ENCODE peak calls at places on chromosomes 12 and 14, in five cellular contexts. X, Y, Q, C and T are unnamed samples. For H3K4me1 and H3K36me3, the result is how much of the 10 kb centered on the place peaks cover.

GRCh38 chr14:26729851-26730250 is 132.0 kb upstream of the NOVA1 start:
- DNase-seq in Y (peak), X (no peak), C (no peak), Q (no peak), T (no peak)

GRCh38 chr12:74641694-74642093 is 104.1 kb downstream of the ATXN7L3B start:
- DNase-seq in Q (no peak), Y (no peak), X (no peak), C (no peak), T (no peak)

GRCh38 chr12:5554711-5555110 is 122.8 kb downstream of the NTF3 start:
- DNase-seq in C (no peak), Y (peak), X (no peak), Q (no peak), T (no peak)

GRCh38 chr12:121196902-121197301 is 13.0 kb upstream of the P2RX4 start:
- DNase-seq in Y (peak), X (no peak), C (no peak), Q (no peak), T (no peak)

GRCh38 chr12:116599285-116600122 is 40.3 kb downstream of the MAP1LC3B2 start:
- DNase-seq in X (peak), Y (peak), C (peak), Q (peak), T (peak)

GRCh38 chr12:94783862-94784261 is 133.5 kb upstream of the TMCC3 start:
- DNase-seq in Y (peak), X (no peak), Q (peak), C (no peak), T (no peak)

GRCh38 chr12:20657496-20657895 is 37.6 kb upstream of the SLCO1C1 start:
- DNase-seq in C (no peak), Y (no peak), X (no peak), Q (no peak), T (no peak)

GRCh38 chr12:95701722-95702418 is 88.7 kb downstream of the NTN4 start:
- DNase-seq in Y (no peak), C (no peak), X (no peak), Q (peak), T (no peak)

GRCh38 chr12:78977463-78977862 is 112.9 kb downstream of the SYT1 start:
- DNase-seq in C (no peak), Y (peak), X (no peak), Q (peak), T (no peak)

GRCh38 chr12:54586620-54587019 is 1.8 kb downstream of the PPP1R1A start:
- DNase-seq in Y (no peak), Q (no peak), C (no peak), X (no peak), T (no peak)
- H3K4me3 ChIP-seq in Y (no peak), Q (no peak), C (no peak), X (no peak), T (no peak)

DNA sequence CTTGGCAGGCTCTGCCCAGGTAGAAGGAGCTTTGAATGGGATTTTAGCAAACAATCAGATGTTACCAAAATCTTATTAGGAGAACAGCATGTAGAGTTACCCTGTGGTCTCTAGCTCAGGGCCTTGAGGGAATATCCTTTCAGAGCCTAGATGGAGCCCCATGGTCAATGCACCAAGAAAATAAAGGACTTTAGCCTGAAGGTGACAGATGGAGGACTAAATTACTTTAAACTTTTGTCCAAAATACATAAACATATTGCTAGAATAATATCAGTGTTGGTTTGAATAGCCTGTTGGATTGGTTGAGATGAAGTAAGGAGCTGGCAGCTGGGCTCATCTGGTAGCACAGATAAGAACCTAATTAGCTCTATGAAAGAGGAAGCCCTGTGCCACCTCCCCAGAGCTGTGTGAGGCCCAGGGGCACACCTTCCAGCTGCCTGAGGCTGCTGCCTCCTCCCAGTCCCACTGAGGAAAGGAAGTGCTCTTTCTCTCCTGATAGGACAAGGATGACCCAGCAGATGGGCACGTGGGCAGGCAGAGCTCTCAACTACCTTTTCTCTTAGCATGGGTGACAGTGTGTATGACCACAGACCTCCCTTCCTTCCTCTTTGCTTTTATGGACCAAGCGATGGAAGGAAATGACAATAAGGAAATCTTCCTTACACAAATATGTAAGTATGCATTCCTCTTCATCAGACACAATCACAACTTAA is 127.4 kb upstream of the AMIGO2 start:
- DNase-seq in C (peak), Y (no peak), X (no peak), Q (no peak), T (no peak)
- H3K4me1 ChIP-seq in C (under half), Y (under half), X (under half), Q (under half), T (under half)

GRCh38 chr14:102451064-102451352 is 58.6 kb downstream of the ANKRD9 start:
- DNase-seq in C (no peak), X (peak), Q (no peak), Y (no peak), T (no peak)

GRCh38 chr14:102445641-102446040 is 63.9 kb downstream of the ANKRD9 start:
- DNase-seq in Q (no peak), Y (no peak), X (no peak), C (no peak), T (no peak)

GRCh38 chr14:102454711-102455110 is 54.9 kb downstream of the ANKRD9 start:
- DNase-seq in X (no peak), C (no peak), Q (no peak), Y (no peak), T (no peak)

GRCh38 chr14:102452302-102452701 is 57.3 kb downstream of the ANKRD9 start:
- DNase-seq in Y (no peak), X (no peak), C (no peak), Q (no peak), T (no peak)

GRCh38 chr14:102450206-102451063 is 59.1 kb downstream of the ANKRD9 start:
- DNase-seq in C (no peak), Y (no peak), Q (no peak), X (no peak), T (no peak)
- H3K36me3 ChIP-seq in C (under half), Y (under half), Q (under half), X (under half), T (under half)

GRCh38 chr12:107565551-107565950 is 120.0 kb upstream of the PWP1 start:
- DNase-seq in Q (no peak), Y (no peak), X (no peak), C (no peak), T (no peak)
- H3K4me3 ChIP-seq in Q (no peak), Y (no peak), X (no peak), C (no peak), T (no peak)

GRCh38 chr12:123992118-123992825 is 19.3 kb downstream of the ZNF664 start:
- DNase-seq in Q (no peak), Y (no peak), X (no peak), C (no peak), T (no peak)

GRCh38 chr12:123989168-123989567 is 16.2 kb downstream of the ZNF664 start:
- DNase-seq in X (no peak), C (no peak), Q (no peak), Y (no peak), T (no peak)

GRCh38 chr12:123989753-123990152 is 16.7 kb downstream of the ZNF664 start:
- DNase-seq in X (no peak), C (no peak), Q (no peak), Y (no peak), T (no peak)

GRCh38 chr12:123991402-123991951 is 18.5 kb downstream of the ZNF664 start:
- DNase-seq in X (no peak), C (no peak), Q (no peak), Y (peak), T (no peak)

GRCh38 chr12:123990512-123990911 is 17.5 kb downstream of the ZNF664 start:
- DNase-seq in X (no peak), Q (no peak), Y (peak), C (no peak), T (no peak)
- H3K4me1 ChIP-seq in X (half or more), Q (under half), Y (under half), C (under half), T (under half)